ENCODE peak calls at places on chromosomes 3 and 15, in eight cellular contexts. D is Calu3; S is NCI-H187; I is heart left ventricle; W is head of caudate nucleus; L is stimulated activated CD8-positive, alpha-beta memory T cell treated with anti-CD3 and anti-CD28 coated beads, Interleukin-12 subunit alpha, Interleukin-12 subunit beta, amount 100 ng/mL, for 4 hours; V is GM12892; P is AG04450. H is an unnamed sample.

GRCh38 chr3:174440741-174441587 is 418.2 kb upstream of the NAALADL2 start:
- DNase-seq in V (peak; percentile 17), D (peak; percentile 94), L (peak; percentile 10), W (peak; percentile 89), S (peak; percentile 76), P (peak; percentile 79), I (peak; percentile 90), H (peak; percentile 85)

GRCh38 chr3:178381971-178382370 is 154.3 kb upstream of the KCNMB2 start:
- DNase-seq in L (no peak), D (no peak), S (no peak), V (no peak), P (no peak), W (no peak), I (no peak), H (no peak)

GRCh38 chr3:39727415-39727814 is 82.0 kb upstream of the MYRIP start:
- DNase-seq in D (no peak), P (no peak), L (no peak), S (no peak), I (no peak), V (no peak), W (no peak), H (no peak)

GRCh38 chr3:54515439-54516213 is 393.3 kb downstream of the CACNA2D3 start:
- DNase-seq in L (no peak), I (no peak), P (no peak), D (no peak), W (no peak), V (no peak), S (no peak), H (peak; percentile 15)

GRCh38 chr15:75727851-75728715 is 15.4 kb upstream of the CSPG4 start:
- DNase-seq in V (no peak), I (peak; percentile 60), S (peak; percentile 24), W (peak; percentile 79), D (peak; percentile 84), P (no peak), L (peak; percentile 43), H (peak; percentile 60)

GRCh38 chr3:195270350-195271115 is 426 bp downstream of the XXYLT1 start:
- DNase-seq in W (no peak), V (peak; percentile 65), I (peak; percentile 77), L (no peak), S (peak; percentile 51), P (no peak), D (peak; percentile 89), H (no peak)

GRCh38 chr3:160478338-160478737 is 28.8 kb upstream of the TRIM59 start:
- DNase-seq in I (no peak), V (no peak), S (no peak), D (no peak), L (no peak), W (no peak), P (peak; percentile 16), H (no peak)

GRCh38 chr3:49005998-49006397 is 1.2 kb upstream of the WDR6 start:
- DNase-seq in D (no peak), L (no peak), I (peak; percentile 33), S (no peak), P (no peak), V (no peak), W (no peak), H (no peak)

GRCh38 chr15:74545776-74546656 is 5.0 kb downstream of the ARID3B start:
- DNase-seq in W (peak; percentile 98), I (peak; percentile 98), S (peak; percentile 86), P (peak; percentile 99), L (peak; percentile 91), D (peak; percentile 99), V (peak; percentile 55), H (peak; percentile 96)

GRCh38 chr3:1576047-1576446 is 483.2 kb downstream of the CNTN6 start:
- DNase-seq in I (no peak), S (no peak), D (no peak), L (no peak), P (no peak), V (no peak), W (no peak), H (no peak)

GRCh38 chr3:155661730-155662129 is 83.1 kb downstream of the PLCH1 start:
- DNase-seq in P (no peak), I (no peak), S (no peak), D (no peak), W (no peak), L (no peak), V (no peak), H (no peak)

GRCh38 chr3:116065496-116065895 is 379.8 kb downstream of the LSAMP start:
- DNase-seq in L (no peak), I (no peak), W (no peak), S (no peak), D (no peak), V (no peak), P (no peak), H (no peak)

GRCh38 chr15:56817266-56817665 is 84.0 kb upstream of the ZNF280D start:
- DNase-seq in D (no peak), W (no peak), S (no peak), L (no peak), I (no peak), V (no peak), P (no peak), H (no peak)

GRCh38 chr3:113773381-113773780 is 26.5 kb downstream of the ATP6V1A start:
- DNase-seq in S (no peak), V (no peak), I (no peak), L (no peak), W (no peak), P (peak; percentile 74), D (no peak), H (no peak)

GRCh38 chr3:66588340-66588847 is 87.6 kb upstream of the LRIG1 start:
- DNase-seq in W (no peak), D (no peak), P (peak; percentile 63), I (no peak), S (no peak), V (no peak), L (no peak), H (no peak)

GRCh38 chr15:37767841-37768455 is 166.5 kb upstream of the TMCO5A start:
- DNase-seq in L (no peak), W (no peak), P (no peak), I (no peak), S (no peak), V (no peak), D (no peak), H (no peak)

GRCh38 chr3:47424434-47425382 is 43.9 kb downstream of the PTPN23 start:
- DNase-seq in V (no peak), I (no peak), W (no peak), P (no peak), D (no peak), L (no peak), S (no peak), H (no peak)

GRCh38 chr3:169147246-169148008 is 516.1 kb downstream of the MECOM start:
- DNase-seq in D (peak; percentile 76), V (no peak), S (peak; percentile 32), I (peak; percentile 65), L (no peak), P (no peak), W (no peak), H (peak; percentile 62)

GRCh38 chr3:41881233-41881821 is 80.6 kb downstream of the ULK4 start:
- DNase-seq in I (no peak), P (no peak), S (no peak), V (no peak), W (peak; percentile 57), D (peak; percentile 12), L (no peak), H (no peak)

GRCh38 chr15:43948691-43949325 is 122.0 kb downstream of the WDR76 start:
- DNase-seq in V (no peak), L (no peak), S (no peak), W (no peak), P (no peak), I (no peak), D (no peak), H (no peak)

GRCh38 chr15:31504462-31504839 is 177.8 kb downstream of the KLF13 start:
- DNase-seq in S (no peak), D (no peak), L (no peak), W (no peak), P (no peak), V (no peak), I (no peak), H (peak; percentile 71)

GRCh38 chr3:140914384-140914945 is 27.2 kb upstream of the SLC25A36 start:
- DNase-seq in D (no peak), I (no peak), P (no peak), V (no peak), S (no peak), W (no peak), L (no peak), H (no peak)